ENCODE peak calls at places on chromosome 9, in four cellular contexts. N is astrocyte of the spinal cord, E is fibroblast of pulmonary artery, H is pancreas. S is an unnamed sample.

GRCh38 chr9:70073193-70073592 is 29.5 kb downstream of the MAMDC2 start:
- DNase-seq in N (peak), E (peak), H (no peak), S (peak)

GRCh38 chr9:37381094-37381741 is 41.3 kb upstream of the GRHPR start:
- DNase-seq in N (no peak), E (no peak), H (no peak), S (no peak)

GRCh38 chr9:100098241-100098886 is 436 bp downstream of the ERP44 start:
- DNase-seq in N (peak), E (peak), H (peak), S (peak)

GRCh38 chr9:77725820-77726219 is 77.7 kb upstream of the GNA14 start:
- DNase-seq in N (no peak), E (no peak), H (no peak), S (no peak)

GRCh38 chr9:122016789-122017188 is 76.3 kb downstream of the TTLL11 start:
- DNase-seq in N (no peak), E (peak), H (no peak), S (peak)

GRCh38 chr9:87213948-87214347 is 266.6 kb upstream of the GAS1 start:
- DNase-seq in N (no peak), E (no peak), H (no peak), S (peak)

GRCh38 chr9:16509946-16510504 is 360.4 kb downstream of the BNC2 start:
- DNase-seq in N (peak), E (peak), H (no peak), S (peak)

GRCh38 chr9:69331444-69331843 is 6.4 kb downstream of the ENTREP1 start:
- DNase-seq in N (no peak), E (no peak), H (no peak), S (no peak)

GRCh38 chr9:108994695-108995094 is 18.6 kb downstream of the CTNNAL1 start:
- DNase-seq in N (peak), E (peak), H (no peak), S (peak)

GRCh38 chr9:14309403-14309802 is 4.5 kb downstream of the NFIB start:
- DNase-seq in N (peak), E (peak), H (no peak), S (peak)

GRCh38 chr9:32954642-32955041 is 46.8 kb downstream of the APTX start:
- DNase-seq in N (peak), E (peak), H (peak), S (peak)

GRCh38 chr9:136482046-136482792 is 621 bp downstream of the SEC16A start:
- DNase-seq in N (peak), E (peak), H (no peak), S (peak)

GRCh38 chr9:16787724-16788123 is 82.7 kb downstream of the BNC2 start:
- DNase-seq in N (peak), E (peak), H (no peak), S (no peak)

GRCh38 chr9:109652971-109653370 is 127.0 kb upstream of the PALM2AKAP2 start:
- DNase-seq in N (peak), E (peak), H (no peak), S (peak)

GRCh38 chr9:136858844-136859757 is 7.0 kb downstream of the MAMDC4 start:
- DNase-seq in N (peak), E (peak), H (peak), S (no peak)

GRCh38 chr9:135404451-135405144 is 75.0 kb upstream of the PPP1R26 start:
- DNase-seq in N (no peak), E (no peak), H (no peak), S (no peak)

GRCh38 chr9:107481035-107481434 is 8.5 kb downstream of the KLF4 start:
- DNase-seq in N (no peak), E (no peak), H (no peak), S (peak)

GRCh38 chr9:109922617-109923260 is 142.7 kb downstream of the PALM2AKAP2 start:
- DNase-seq in N (no peak), E (no peak), H (no peak), S (no peak)

GRCh38 chr9:87088192-87088591 is 140.9 kb upstream of the GAS1 start:
- DNase-seq in N (no peak), E (no peak), H (no peak), S (no peak)

GRCh38 chr9:128912270-128912853 is 8.4 kb upstream of the PHYHD1 start:
- DNase-seq in N (peak), E (peak), H (no peak), S (peak)

GRCh38 chr9:12554636-12555035 is 138.5 kb upstream of the TYRP1 start:
- DNase-seq in N (peak), E (peak), H (no peak), S (peak)

GRCh38 chr9:130667117-130667430 is 2.7 kb downstream of the PRDM12 start:
- DNase-seq in N (no peak), E (no peak), H (no peak), S (no peak)

GRCh38 chr9:129598089-129598596 is 22.8 kb downstream of the C9orf50 start:
- DNase-seq in N (no peak), E (no peak), H (no peak), S (no peak)

GRCh38 chr9:98057095-98057799 is 715 bp downstream of the NANS start:
- DNase-seq in N (no peak), E (no peak), H (no peak), S (peak)

GRCh38 chr9:121213136-121213806 is 11.6 kb upstream of the RAB14 start:
- DNase-seq in N (peak), E (peak), H (peak), S (peak)

GRCh38 chr9:109549386-109549785 is 51.3 kb upstream of the PTPN3 start:
- DNase-seq in N (no peak), E (no peak), H (no peak), S (no peak)

GRCh38 chr9:125593581-125593980 is 113.4 kb downstream of the MAPKAP1 start:
- DNase-seq in N (no peak), E (peak), H (no peak), S (peak)

GRCh38 chr9:107989099-107989498 is 499.5 kb upstream of the KLF4 start:
- DNase-seq in N (no peak), E (no peak), H (no peak), S (peak)

DNA sequence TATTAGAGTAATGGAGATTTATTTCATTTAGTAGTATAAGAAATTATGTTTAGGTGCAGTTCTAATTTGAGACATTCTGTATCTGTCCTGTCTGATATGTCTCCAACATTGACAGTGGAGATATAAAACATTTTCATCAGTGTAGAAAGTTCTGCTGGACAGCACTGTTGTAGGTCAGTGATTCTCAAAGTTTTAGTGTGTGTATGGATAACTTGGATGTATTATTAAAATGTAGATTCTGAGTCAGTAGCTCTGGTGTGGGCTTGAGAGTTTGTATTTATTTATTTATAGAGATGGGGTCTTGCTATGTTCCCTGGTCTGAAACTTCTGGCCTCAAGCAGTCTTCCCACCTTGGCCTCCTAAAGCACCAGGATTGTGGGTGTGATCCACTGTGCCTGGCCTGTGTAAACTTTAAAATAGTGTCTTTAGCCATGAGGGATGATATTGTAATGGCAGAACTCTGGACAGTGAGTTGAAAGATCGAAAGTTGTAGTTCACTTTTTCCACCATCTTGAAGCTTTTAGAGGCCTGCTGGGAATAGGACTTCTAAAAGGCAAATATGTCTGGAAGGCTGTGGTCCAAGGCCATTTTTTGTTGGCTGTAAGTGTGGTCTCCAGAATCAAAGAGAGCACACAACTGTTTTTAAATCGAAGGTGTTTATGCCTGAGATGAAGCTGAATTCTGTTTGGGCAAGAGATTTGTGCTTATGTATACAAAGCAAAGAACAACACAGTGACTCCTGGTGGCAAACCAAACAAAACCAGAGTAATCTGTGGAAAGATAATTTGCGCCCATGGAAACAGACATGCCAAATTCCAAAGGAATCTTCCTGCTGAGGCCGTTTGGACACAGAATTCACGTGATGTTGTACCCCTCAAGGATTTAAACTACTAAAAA is 12.4 kb downstream of the UBAP1 start:
- DNase-seq in N (peak), E (peak), H (no peak), S (peak)
- TF ChIP-seq CTCF in N (peak), E (peak), H (no peak), S (peak)

DNA sequence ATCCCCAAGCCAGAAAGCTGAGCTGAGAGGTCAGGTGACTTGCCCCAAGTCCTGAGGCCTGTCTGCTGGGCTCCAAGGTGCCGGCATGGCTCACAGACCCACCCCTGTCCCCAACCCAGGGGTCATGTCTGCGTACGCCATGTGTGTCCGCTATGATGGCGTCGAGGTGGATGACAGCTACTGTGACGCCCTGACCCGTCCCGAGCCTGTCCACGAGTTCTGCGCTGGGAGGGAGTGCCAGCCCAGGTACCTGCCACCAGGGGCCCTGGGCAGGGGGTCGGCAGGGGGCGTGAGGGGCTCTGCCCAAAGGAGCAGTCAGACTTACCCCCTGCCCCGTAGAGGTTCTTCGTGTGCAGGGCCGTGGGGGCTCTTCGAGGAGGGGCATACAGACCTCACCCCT is 32.3 kb downstream of the ADAMTSL2 start:
- DNase-seq in N (no peak), E (no peak), H (no peak), S (no peak)
- H3K4me3 ChIP-seq in N (no peak), E (no peak), H (no peak), S (no peak)

GRCh38 chr9:21994526-21994995 is at the start of gene CDKN2B-AS1:
- DNase-seq in N (peak), E (peak), H (no peak), S (peak)

GRCh38 chr9:21996858-21997257 is 2.3 kb downstream of the CDKN2B-AS1 start:
- DNase-seq in N (no peak), E (no peak), H (no peak), S (peak)

GRCh38 chr9:21994996-21995651 is 533 bp downstream of the CDKN2B-AS1 start:
- DNase-seq in N (peak), E (peak), H (peak), S (peak)

GRCh38 chr9:21996438-21996837 is 1.8 kb downstream of the CDKN2B-AS1 start:
- DNase-seq in N (no peak), E (no peak), H (no peak), S (peak)

DNA sequence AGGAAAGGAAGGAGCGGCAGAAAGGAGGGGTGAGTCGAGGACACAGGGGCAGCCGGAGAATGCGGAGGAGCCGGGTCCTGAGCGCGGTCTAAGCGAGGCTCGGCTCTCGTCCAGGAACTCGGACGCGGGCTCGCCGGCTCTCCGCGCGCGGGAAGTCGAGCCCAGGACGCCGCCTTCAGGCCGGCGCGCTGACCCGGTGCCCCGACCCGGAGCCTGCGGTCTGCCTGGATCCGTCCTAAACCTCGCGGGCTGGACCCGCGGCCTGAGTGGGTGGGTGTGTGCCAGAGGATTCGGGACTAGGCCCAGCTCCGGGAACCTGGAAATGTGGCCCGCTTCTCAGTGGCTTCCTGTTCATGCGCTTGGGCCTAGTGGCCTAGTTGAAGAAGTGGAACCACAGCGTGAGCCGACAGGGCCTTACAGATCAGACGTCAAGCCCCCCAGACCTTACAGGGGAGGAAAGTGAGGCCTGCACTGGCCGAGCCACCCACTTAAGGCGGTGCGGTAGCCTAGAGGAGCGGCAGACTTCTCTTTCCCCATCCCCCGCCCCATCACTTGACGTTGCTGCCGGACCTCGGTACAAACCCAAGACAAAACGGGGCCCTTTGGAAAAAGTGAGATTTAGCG is 1.2 kb downstream of the CDKN2B-AS1 start:
- DNase-seq in N (peak), E (peak), H (no peak), S (peak)
- TF ChIP-seq CTCF in N (peak), E (peak), H (no peak), S (peak)

DNA sequence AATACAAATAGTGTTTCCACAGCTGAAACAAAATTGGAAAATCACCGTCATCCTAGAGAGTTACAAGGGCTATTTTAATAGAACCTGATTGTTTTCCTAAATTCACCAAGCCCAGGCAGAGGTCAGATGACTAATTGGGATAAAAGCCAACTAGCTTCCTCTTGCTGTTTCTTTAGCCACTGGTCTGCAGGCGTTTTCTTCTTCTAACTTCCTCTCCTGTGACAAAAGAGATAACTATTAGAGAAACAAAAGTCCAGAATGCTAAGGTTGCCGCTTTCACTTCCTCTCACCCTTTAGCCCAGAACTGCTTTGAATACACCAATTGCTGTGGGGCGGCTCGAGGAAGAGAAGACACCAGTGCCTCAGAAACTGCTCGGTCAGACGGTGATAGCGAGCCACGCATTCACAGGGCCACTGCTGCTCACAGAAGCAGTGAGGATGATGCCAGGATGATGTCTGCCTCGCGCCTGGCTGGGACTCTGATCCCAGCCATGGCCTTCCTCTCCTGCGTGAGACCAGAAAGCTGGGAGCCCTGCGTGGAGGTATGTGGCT is at the start of gene TLR4:
- DNase-seq in N (peak), E (peak), H (peak), S (peak)
- H3K4me3 ChIP-seq in N (peak), E (peak), H (no peak), S (peak)

GRCh38 chr9:5427005-5427404 is 10.7 kb downstream of the PLGRKT start:
- DNase-seq in N (no peak), E (no peak), H (no peak), S (no peak)

GRCh38 chr9:5422276-5422675 is 15.4 kb downstream of the PLGRKT start:
- DNase-seq in N (no peak), E (no peak), H (no peak), S (peak)

GRCh38 chr9:5428172-5428571 is 9.6 kb downstream of the PLGRKT start:
- DNase-seq in N (no peak), E (no peak), H (no peak), S (no peak)

GRCh38 chr9:5428794-5429528 is 8.8 kb downstream of the PLGRKT start:
- DNase-seq in N (no peak), E (no peak), H (no peak), S (no peak)

GRCh38 chr9:5425006-5425628 is 12.6 kb downstream of the PLGRKT start:
- DNase-seq in N (peak), E (peak), H (no peak), S (peak)
- TF ChIP-seq CTCF in N (peak), E (peak), H (peak), S (peak)

DNA sequence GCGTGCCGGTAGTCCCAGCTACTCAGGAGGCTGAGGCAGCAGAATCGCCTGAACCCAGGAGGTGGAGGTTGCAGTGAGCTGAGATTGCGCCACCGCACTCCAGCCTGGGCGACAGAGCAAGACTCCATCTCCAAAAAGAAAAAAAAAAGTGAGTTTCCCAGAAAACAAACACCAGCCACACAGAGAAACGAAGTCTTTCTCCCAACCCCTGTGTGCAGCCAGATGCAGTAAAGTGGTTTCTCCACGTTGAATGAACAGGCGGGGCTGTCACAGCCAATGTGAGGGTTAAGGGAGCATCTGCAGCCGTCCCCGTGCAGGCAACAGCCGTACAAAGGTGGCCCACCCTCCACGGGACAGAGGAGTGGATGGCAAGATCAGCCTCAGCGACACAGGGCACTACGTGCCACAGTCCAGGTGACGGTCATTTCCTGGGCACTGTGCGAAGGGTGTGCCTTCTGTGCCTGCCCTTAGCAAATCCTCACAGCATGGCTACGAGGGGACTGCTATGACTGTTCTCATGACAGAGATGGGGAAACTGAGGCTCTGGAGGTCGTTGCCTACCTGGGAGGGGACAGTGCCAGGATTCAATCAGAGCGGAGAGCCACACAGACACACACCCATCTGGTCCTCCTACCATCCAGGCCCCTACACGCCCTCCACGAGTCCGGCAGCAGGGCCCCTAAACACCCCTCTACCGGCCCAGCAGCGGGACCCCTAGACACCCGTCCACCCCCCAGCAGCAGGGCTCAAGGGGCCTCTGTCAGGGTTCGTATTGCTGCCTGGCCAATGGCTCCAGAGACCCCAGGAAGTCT is 2.4 kb downstream of the VAV2 start:
- DNase-seq in N (no peak), E (no peak), H (no peak), S (no peak)
- H3K4me3 ChIP-seq in N (peak), E (peak), H (peak), S (no peak)

S was measured in choroid plexus epithelial cell.